ENCODE peak calls at places on chromosomes 4 and X, in four cellular contexts. W, I, O and L are unnamed samples.

GRCh38 chr4:89000844-89001360 is 56.1 kb downstream of the FAM13A start:
- DNase-seq in W (no peak), I (no peak), O (no peak), L (no peak)

GRCh38 chr4:76430519-76431388 is 4.3 kb upstream of the SHROOM3 start:
- DNase-seq in W (no peak), I (no peak), O (no peak), L (peak)

GRCh38 chr4:168560184-168560834 is 63.5 kb downstream of the PALLD start:
- DNase-seq in W (no peak), I (no peak), O (no peak), L (no peak)

GRCh38 chrX:154353172-154353843 is 21.1 kb downstream of the FLNA start:
- DNase-seq in W (no peak), I (no peak), O (no peak), L (no peak)

GRCh38 chr4:106809083-106809482 is 227.0 kb downstream of the DKK2 start:
- DNase-seq in W (no peak), I (no peak), O (no peak), L (peak)

GRCh38 chr4:112523764-112524505 is 8.0 kb upstream of the NEUROG2 start:
- DNase-seq in W (peak), I (peak), O (peak), L (no peak)

GRCh38 chrX:144732588-144732987 is 514.7 kb upstream of the SPANXN1 start:
- DNase-seq in W (no peak), I (no peak), O (no peak), L (no peak)

GRCh38 chr4:151302432-151302831 is 23.0 kb downstream of the SH3D19 start:
- DNase-seq in W (no peak), I (no peak), O (no peak), L (no peak)

GRCh38 chr4:110622841-110623709 is at the start of gene PITX2:
- DNase-seq in W (no peak), I (peak), O (no peak), L (no peak)

GRCh38 chrX:134604701-134605271 is 53.5 kb downstream of the PLAC1 start:
- DNase-seq in W (no peak), I (no peak), O (no peak), L (no peak)

GRCh38 chrX:50726296-50726695 is 87.7 kb downstream of the SHROOM4 start:
- DNase-seq in W (no peak), I (no peak), O (no peak), L (no peak)

GRCh38 chrX:106997611-106998010 is 2.4 kb downstream of the MORC4 start:
- DNase-seq in W (no peak), I (no peak), O (no peak), L (no peak)

GRCh38 chr4:117400039-117400835 is 314.9 kb upstream of the TRAM1L1 start:
- DNase-seq in W (no peak), I (no peak), O (no peak), L (no peak)

GRCh38 chrX:130014770-130015169 is 32.3 kb downstream of the BCORL1 start:
- DNase-seq in W (no peak), I (no peak), O (no peak), L (no peak)

GRCh38 chr4:129978315-129978714 is 882.4 kb downstream of the C4orf33 start:
- DNase-seq in W (no peak), I (no peak), O (no peak), L (no peak)

GRCh38 chr4:176307591-176307920 is 12.2 kb upstream of the SPCS3 start:
- DNase-seq in W (no peak), I (no peak), O (no peak), L (no peak)